ENCODE peak calls at places on chromosomes 6 and 20, in five cellular contexts. Q, A, Y, H and F are unnamed samples.

GRCh38 chr6:82118150-82118562 is 129.4 kb downstream of the IBTK start:
- DNase-seq in Y (no peak), H (no peak), Q (no peak), A (no peak), F (no peak)

GRCh38 chr6:25788305-25788922 is 33.9 kb downstream of the SLC17A4 start:
- DNase-seq in H (peak), A (no peak), Y (peak), Q (peak), F (peak)

GRCh38 chr20:46775826-46776225 is 66.4 kb downstream of the SLC2A10 start:
- DNase-seq in Y (no peak), H (no peak), A (no peak), Q (no peak), F (no peak)

GRCh38 chr6:25583099-25583498 is 68.9 kb upstream of the SCGN start:
- DNase-seq in Y (no peak), A (no peak), H (no peak), Q (no peak), F (no peak)

GRCh38 chr20:32570401-32571190 is 14.5 kb downstream of the NOL4L start:
- DNase-seq in A (no peak), Q (no peak), H (peak), Y (no peak), F (no peak)

GRCh38 chr6:118581489-118581959 is 33.4 kb downstream of the PLN start:
- DNase-seq in Y (no peak), Q (no peak), A (no peak), H (peak), F (peak)

GRCh38 chr6:8657522-8657921 is 222.2 kb upstream of the SLC35B3 start:
- DNase-seq in A (no peak), H (no peak), Q (no peak), Y (no peak), F (no peak)

GRCh38 chr6:70411542-70411941 is 1.8 kb upstream of the FAM135A start:
- DNase-seq in H (no peak), Y (no peak), A (no peak), Q (peak), F (no peak)

GRCh38 chr6:24672573-24673182 is 5.8 kb downstream of the ACOT13 start:
- DNase-seq in A (no peak), H (no peak), Y (no peak), Q (no peak), F (no peak)

GRCh38 chr20:43821795-43822194 is 92.9 kb upstream of the TOX2 start:
- DNase-seq in Y (no peak), H (no peak), A (no peak), Q (no peak), F (no peak)

GRCh38 chr20:46040902-46041535 is 12.0 kb downstream of the SLC12A5 start:
- DNase-seq in A (no peak), Q (peak), H (peak), Y (no peak), F (peak)

GRCh38 chr6:96212076-96212475 is 196.3 kb downstream of the FUT9 start:
- DNase-seq in H (no peak), Y (no peak), A (no peak), Q (no peak), F (no peak)

GRCh38 chr6:35955071-35955470 is 34.2 kb upstream of the SRPK1 start:
- DNase-seq in H (no peak), Q (no peak), Y (no peak), A (no peak), F (peak)

GRCh38 chr6:1485678-1486077 is 96.3 kb downstream of the FOXF2 start:
- DNase-seq in Y (no peak), Q (no peak), A (no peak), H (no peak), F (peak)

DNA sequence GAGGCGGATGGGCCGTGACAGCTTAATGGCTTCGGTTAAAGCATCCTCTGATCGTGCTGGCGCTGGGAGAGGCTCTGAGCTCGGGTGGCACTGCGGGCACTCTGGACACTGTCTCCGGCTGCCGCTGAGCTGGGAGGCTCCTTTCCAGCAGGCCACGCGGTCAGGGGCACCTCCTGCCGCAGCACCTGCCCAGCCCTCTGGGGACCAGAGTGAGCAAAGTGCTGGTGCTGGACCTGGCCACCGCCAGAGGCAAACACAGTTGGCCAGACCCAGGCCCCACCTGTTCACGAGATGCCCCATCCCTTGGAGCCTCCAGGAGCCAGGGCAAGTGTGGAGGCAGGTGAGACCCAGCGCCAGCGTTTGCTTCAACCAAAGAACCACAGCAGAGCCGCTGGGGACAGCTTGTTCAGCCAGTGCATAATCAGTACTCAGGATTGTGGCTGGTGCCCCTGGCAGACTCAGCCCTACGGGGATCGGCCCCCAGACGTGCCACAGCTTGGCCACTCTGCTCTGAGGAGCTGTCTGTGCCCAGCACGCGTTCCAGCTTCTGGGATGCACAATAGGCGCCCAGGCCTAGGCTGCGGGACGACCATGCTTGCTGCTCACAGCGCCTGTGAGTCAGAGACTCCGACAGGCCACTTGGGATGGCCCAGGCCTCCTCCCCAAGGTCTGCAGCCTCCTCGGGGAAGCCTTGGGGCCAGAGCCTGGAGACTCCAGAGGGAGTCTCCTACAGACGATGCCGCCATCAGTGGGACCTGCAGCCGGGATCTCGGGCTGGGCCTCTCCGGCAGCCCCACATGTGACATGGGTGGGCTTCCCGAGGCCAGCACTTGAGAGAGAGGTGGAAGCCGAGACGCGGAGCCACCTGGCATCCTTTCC is 38.2 kb upstream of the SLCO4A1 start:
- DNase-seq in H (no peak), Q (no peak), Y (no peak), A (no peak), F (no peak)
- TF ChIP-seq MXI1 in H (no peak), Q (no peak), Y (no peak), A (no peak), F (no peak)

GRCh38 chr20:38290829-38291581 is 13.0 kb upstream of the BPI start:
- DNase-seq in A (no peak), Y (peak), Q (peak), H (peak), F (peak)
- TF ChIP-seq MXI1 in A (no peak), Y (no peak), Q (no peak), H (no peak), F (no peak)

GRCh38 chr6:163790296-163790840 is 375.9 kb downstream of the QKI start:
- DNase-seq in Q (no peak), Y (no peak), A (no peak), H (no peak), F (peak)

GRCh38 chr6:163797313-163797712 is 382.8 kb downstream of the QKI start:
- DNase-seq in Y (no peak), Q (no peak), A (no peak), H (no peak), F (no peak)

GRCh38 chr6:163789199-163789810 is 374.8 kb downstream of the QKI start:
- DNase-seq in A (no peak), Y (no peak), H (no peak), Q (no peak), F (no peak)

DNA sequence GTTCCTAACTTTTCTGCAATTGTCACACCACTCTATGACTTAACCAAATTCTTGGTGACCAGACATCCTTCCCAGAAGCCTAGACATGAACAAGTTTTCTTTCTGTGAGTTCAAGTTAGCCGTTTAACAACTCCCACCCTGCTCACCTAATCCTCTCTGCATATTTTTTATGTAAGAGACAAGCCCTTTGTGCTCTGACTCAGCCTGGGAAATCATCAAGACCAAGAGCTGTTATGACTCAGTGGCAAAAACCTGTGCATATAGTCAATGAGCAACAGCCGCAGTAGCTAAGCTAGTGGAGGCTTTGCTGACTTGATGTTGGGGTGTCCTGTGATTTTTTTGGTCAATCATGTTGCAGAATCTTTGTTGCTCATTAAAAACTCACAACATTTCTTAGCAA is 379.1 kb downstream of the QKI start:
- DNase-seq in A (no peak), Q (peak), Y (no peak), H (no peak), F (peak)
- TF ChIP-seq MXI1 in A (no peak), Q (no peak), Y (no peak), H (no peak), F (no peak)

DNA sequence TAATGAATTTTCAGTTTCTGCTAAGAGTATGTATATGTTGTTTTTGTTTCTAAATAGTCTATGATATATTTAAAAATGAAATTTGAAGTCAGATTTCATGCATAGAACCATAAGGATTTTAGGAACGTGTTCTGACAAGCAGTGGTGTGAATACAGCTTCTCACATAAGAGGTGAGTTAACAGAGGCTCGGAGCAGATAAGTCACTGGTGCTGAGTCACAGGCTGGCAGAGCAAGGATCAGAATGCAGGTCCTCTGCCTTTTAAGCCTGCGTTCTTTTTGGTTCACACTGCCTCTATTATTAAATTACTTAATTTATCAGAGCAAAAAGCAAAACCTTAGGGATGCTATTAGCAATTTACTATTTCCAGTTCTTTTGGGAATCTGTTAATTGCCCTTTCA is 212.5 kb upstream of the AGPAT4 start:
- DNase-seq in Y (peak), Q (no peak), H (peak), A (no peak), F (peak)
- TF ChIP-seq MXI1 in Y (no peak), Q (no peak), H (no peak), A (no peak), F (no peak)

DNA sequence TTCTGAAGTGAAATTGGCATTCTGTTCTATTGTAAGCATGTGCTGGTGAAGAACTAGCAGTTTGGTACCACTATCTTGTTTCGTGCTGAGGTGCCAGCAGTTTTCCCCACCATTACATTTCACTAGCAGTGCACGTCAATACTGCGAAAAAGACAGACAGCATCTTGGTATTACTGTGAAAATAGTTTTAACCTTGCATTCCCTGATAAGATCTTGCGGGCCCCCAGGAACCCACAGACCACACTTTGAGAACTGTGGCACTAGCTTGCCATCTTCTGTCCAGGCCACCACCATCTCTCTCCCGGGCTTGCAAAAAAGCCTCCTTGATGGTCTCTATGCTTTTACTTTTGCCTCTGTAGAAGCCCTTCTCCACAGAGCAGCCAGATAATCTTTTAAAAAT is 185.7 kb downstream of the BACH2 start:
- DNase-seq in Y (no peak), Q (no peak), A (no peak), H (no peak), F (no peak)
- TF ChIP-seq MXI1 in Y (no peak), Q (no peak), A (no peak), H (no peak), F (no peak)

DNA sequence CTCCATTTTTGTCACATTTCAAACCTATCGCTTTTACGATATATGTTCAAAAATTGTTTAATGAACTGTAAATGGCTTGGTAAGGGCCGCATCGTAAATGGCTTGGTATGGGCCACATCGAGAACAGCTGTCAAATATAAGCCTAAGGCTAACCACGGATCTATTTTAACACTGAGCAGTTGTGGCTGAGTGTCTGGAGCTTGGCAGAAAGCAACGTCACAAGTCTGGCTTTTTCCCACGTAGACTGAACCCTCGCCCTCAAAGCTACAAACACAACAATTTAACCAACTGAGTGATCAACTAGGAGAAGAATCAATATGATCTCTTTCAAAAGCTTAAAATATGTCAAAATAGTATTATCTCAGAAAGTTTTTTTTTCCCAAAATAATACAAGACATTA is 71.4 kb upstream of the PRSS16 start:
- DNase-seq in Y (peak), H (no peak), Q (no peak), A (no peak), F (peak)
- TF ChIP-seq MXI1 in Y (no peak), H (no peak), Q (no peak), A (no peak), F (no peak)

GRCh38 chr6:27668442-27669275 is 195.8 kb upstream of the ZNF184 start:
- DNase-seq in H (peak), Q (peak), Y (peak), A (no peak), F (peak)
- TF ChIP-seq MXI1 in H (no peak), Q (no peak), Y (no peak), A (no peak), F (no peak)